ENCODE peak calls at places on chromosomes 3 and 15, in five cellular contexts. O is transverse colon, T is sigmoid colon, S is ovary, I is upper lobe of left lung. A is an unnamed sample.

GRCh38 chr15:43095708-43096347 is 10.0 kb downstream of the UBR1 start:
- DNase-seq in O (no peak), T (no peak), S (no peak), I (no peak), A (no peak)

GRCh38 chr15:88833688-88834087 is 30.5 kb downstream of the ACAN start:
- DNase-seq in O (no peak), T (no peak), S (no peak), I (no peak), A (no peak)

GRCh38 chr15:89436560-89437311 is 59.6 kb downstream of the RHCG start:
- DNase-seq in O (no peak), T (no peak), S (no peak), I (no peak), A (no peak)

GRCh38 chr3:35832140-35832571 is 192.8 kb downstream of the ARPP21 start:
- DNase-seq in O (no peak), T (no peak), S (no peak), I (no peak), A (no peak)

GRCh38 chr3:146715176-146715575 is 110.0 kb upstream of the PLSCR5 start:
- DNase-seq in O (no peak), T (no peak), S (no peak), I (no peak), A (no peak)

GRCh38 chr3:191303596-191303995 is 25.6 kb upstream of the CCDC50 start:
- DNase-seq in O (no peak), T (no peak), S (no peak), I (no peak), A (no peak)

GRCh38 chr3:192408721-192409151 is 318.6 kb downstream of the FGF12 start:
- DNase-seq in O (no peak), T (no peak), S (peak; percentile 30), I (peak; percentile 66), A (no peak)

GRCh38 chr3:73734376-73734775 is 109.6 kb upstream of the PDZRN3 start:
- DNase-seq in O (no peak), T (no peak), S (no peak), I (no peak), A (no peak)

GRCh38 chr3:186931487-186932280 is 1.4 kb downstream of the ST6GAL1 start:
- DNase-seq in O (peak; percentile 64), T (no peak), S (peak; percentile 25), I (peak; percentile 84), A (peak; percentile 72)

GRCh38 chr15:54082836-54083492 is 104.7 kb downstream of the UNC13C start:
- DNase-seq in O (no peak), T (no peak), S (no peak), I (no peak), A (no peak)

GRCh38 chr3:136042608-136043221 is 77.2 kb downstream of the PPP2R3A start:
- DNase-seq in O (no peak), T (no peak), S (no peak), I (no peak), A (no peak)

GRCh38 chr3:10273697-10274305 is 18.9 kb downstream of the GHRL start:
- DNase-seq in O (no peak), T (no peak), S (no peak), I (no peak), A (no peak)

GRCh38 chr15:66115568-66116206 is 137.9 kb downstream of the MEGF11 start:
- DNase-seq in O (peak; percentile 27), T (no peak), S (no peak), I (no peak), A (no peak)

GRCh38 chr3:46006646-46007045 is 11.0 kb upstream of the FYCO1 start:
- DNase-seq in O (no peak), T (no peak), S (no peak), I (no peak), A (no peak)

GRCh38 chr15:77821188-77821958 is 188.7 kb upstream of the LINGO1 start:
- DNase-seq in O (peak; percentile 46), T (no peak), S (peak; percentile 52), I (no peak), A (peak; percentile 63)

GRCh38 chr3:42185044-42185443 is 80.9 kb downstream of the CCK start:
- DNase-seq in O (peak; percentile 26), T (peak; percentile 63), S (no peak), I (no peak), A (peak; percentile 67)

GRCh38 chr15:92545996-92546395 is 109.6 kb downstream of the FAM174B start:
- DNase-seq in O (no peak), T (no peak), S (no peak), I (no peak), A (no peak)

GRCh38 chr3:169968224-169968623 is 1.6 kb downstream of the SEC62 start:
- DNase-seq in O (no peak), T (no peak), S (no peak), I (no peak), A (no peak)

GRCh38 chr3:39388741-39389248 is 5.6 kb downstream of the SLC25A38 start:
- DNase-seq in O (no peak), T (no peak), S (no peak), I (no peak), A (no peak)

GRCh38 chr3:197782230-197782629 is 8.8 kb upstream of the LRCH3 start:
- DNase-seq in O (no peak), T (no peak), S (no peak), I (no peak), A (no peak)

GRCh38 chr3:113769551-113769950 is 22.7 kb downstream of the ATP6V1A start:
- DNase-seq in O (no peak), T (no peak), S (no peak), I (no peak), A (no peak)

GRCh38 chr15:69939513-69940440 is 157.9 kb downstream of the TLE3 start:
- DNase-seq in O (no peak), T (no peak), S (no peak), I (no peak), A (no peak)

GRCh38 chr3:46561951-46562350 is 4.2 kb downstream of the LRRC2 start:
- DNase-seq in O (no peak), T (no peak), S (no peak), I (no peak), A (no peak)

GRCh38 chr3:117997201-117998049 is 1037.2 kb downstream of the IGSF11 start:
- DNase-seq in O (peak; percentile 75), T (peak; percentile 90), S (peak; percentile 68), I (peak; percentile 84), A (peak; percentile 75)

GRCh38 chr3:165254812-165255211 is 58.6 kb upstream of the SLITRK3 start:
- DNase-seq in O (no peak), T (no peak), S (no peak), I (no peak), A (no peak)

GRCh38 chr3:13149331-13150203 is 76.3 kb upstream of the IQSEC1 start:
- DNase-seq in O (peak; percentile 4), T (peak; percentile 50), S (no peak), I (no peak), A (no peak)
- TF ChIP-seq EP300 in O (no peak), T (no peak), S (no peak), I (no peak), A (no peak)

DNA sequence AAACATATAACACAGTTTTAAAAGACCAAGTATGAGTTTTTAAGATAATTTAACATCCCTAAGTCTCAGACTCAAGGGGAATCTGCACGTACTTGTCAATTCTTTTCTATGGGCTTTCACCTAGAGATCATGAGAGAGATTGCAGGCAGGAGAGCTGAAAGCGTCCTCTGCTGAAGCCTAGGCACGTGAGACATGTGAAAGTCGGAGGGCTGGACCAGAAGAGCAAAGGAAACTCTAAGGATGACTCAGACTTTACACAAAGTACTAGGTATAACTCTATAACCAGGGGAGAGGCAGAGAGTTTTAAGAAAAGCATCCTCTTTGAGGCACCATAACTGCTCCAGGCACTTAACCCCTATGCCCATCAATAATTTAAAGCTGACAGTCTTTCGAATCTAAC is 436.6 kb downstream of the VGLL3 start:
- DNase-seq in O (no peak), T (no peak), S (no peak), I (no peak), A (no peak)
- TF ChIP-seq EP300 in O (no peak), T (no peak), S (no peak), I (no peak), A (no peak)

DNA sequence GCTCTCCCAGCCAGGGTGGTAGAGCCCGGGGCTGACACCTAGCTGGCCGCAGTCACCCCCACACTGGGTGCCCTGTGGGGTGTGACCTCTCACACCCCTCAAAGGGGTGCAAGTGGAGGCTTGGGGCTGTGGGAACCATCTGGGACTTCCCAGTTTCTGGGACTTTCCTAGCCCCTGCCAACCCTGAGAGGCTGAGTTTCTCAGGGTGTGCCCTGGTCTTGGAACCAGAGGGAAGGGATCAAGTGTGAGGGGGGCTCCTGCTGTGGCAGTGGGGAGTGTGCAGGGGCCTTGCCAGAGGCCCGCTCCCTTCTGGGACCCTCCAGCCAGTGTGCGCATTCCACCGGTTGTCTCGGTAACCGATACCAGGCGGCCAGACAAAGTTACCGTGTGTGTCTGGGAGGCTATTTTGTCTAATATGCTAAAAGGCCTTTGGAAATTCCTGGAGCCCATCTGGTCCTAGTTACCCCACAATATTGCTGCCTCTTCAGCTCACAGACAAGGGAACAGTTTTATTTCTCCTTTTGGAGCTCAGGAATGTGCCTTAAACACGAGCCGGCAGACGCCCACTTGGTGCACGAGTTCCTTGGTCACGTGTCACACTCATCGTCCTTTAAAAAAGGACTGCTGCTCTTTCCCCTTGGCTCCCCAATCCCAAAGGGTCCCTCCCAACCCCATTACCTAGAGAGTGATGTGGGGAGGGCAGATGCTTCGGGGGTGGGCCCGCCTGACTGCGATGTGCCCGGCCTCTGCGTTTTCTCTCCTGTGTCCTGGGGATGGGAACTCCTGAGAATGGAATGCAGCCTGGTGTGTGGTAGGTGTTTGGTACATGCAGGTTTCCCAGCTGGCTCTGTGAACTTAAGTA is 33.2 kb downstream of the HDAC11 start:
- DNase-seq in O (no peak), T (no peak), S (no peak), I (no peak), A (no peak)
- TF ChIP-seq EP300 in O (no peak), T (no peak), S (no peak), I (no peak), A (no peak)

GRCh38 chr15:79091204-79091867 is 756 bp upstream of the RASGRF1 start:
- DNase-seq in O (no peak), T (no peak), S (no peak), I (peak; percentile 73), A (no peak)
- TF ChIP-seq EP300 in O (no peak), T (no peak), S (no peak), I (no peak), A (no peak)

DNA sequence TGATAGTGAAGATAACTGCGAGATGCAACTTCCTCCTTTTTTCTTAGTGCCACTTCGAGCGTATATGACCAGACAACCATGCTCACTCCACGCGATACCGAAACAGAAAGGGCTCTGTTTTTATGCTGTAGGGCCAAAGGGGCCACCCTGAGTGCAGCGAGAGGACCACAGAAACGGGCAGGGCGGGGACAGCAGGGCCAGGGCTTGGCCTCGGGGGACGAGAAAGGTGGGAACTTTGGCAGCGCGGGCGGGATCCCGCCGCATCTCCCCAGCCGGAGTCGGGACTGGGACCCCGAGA is 480 bp downstream of the VPS13C start:
- DNase-seq in O (peak; percentile 76), T (peak; percentile 66), S (peak; percentile 58), I (no peak), A (peak; percentile 55)
- TF ChIP-seq EP300 in O (no peak), T (no peak), S (no peak), I (no peak), A (no peak)